ENCODE peak calls at places on chromosomes 3 and 15, in four cellular contexts. I is GM23248, Q is left lung, K is H9. L is an unnamed sample. For H3K4me1, the result is how much of the 10 kb centered on the place peaks cover.

GRCh38 chr3:119500265-119500664 is 1.9 kb downstream of the TIMMDC1 start:
- DNase-seq in I (no peak), Q (no peak), K (no peak), L (no peak)

GRCh38 chr3:52827441-52827840 is 3.0 kb downstream of the ITIH4 start:
- DNase-seq in K (no peak), Q (no peak), I (peak), L (no peak)

GRCh38 chr15:20356444-20357138 is 185.0 kb downstream of the GOLGA6L6 start:
- DNase-seq in I (peak), Q (no peak), K (peak), L (peak)

GRCh38 chr15:35445891-35446290 is 100.1 kb downstream of the DPH6 start:
- DNase-seq in I (peak), Q (no peak), K (no peak), L (no peak)

GRCh38 chr3:78856164-78856563 is 911.6 kb downstream of the ROBO1 start:
- DNase-seq in Q (no peak), K (no peak), I (no peak), L (no peak)

GRCh38 chr3:11288786-11289637 is 16.8 kb downstream of the ATG7 start:
- DNase-seq in Q (no peak), I (peak), K (no peak), L (no peak)

GRCh38 chr15:77573826-77574225 is 58.9 kb downstream of the LINGO1 start:
- DNase-seq in K (no peak), Q (no peak), I (no peak), L (no peak)

GRCh38 chr3:9898467-9899229 is 4.0 kb upstream of the IL17RE start:
- DNase-seq in K (no peak), Q (no peak), I (no peak), L (no peak)

GRCh38 chr15:99729920-99730319 is 3.3 kb downstream of the LYSMD4 start:
- DNase-seq in I (peak), K (no peak), Q (no peak), L (no peak)

GRCh38 chr3:71104090-71104489 is 479.4 kb downstream of the FOXP1 start:
- DNase-seq in K (no peak), I (peak), Q (no peak), L (no peak)

GRCh38 chr15:94744080-94744793 is 512.9 kb downstream of the MCTP2 start:
- DNase-seq in K (peak), Q (no peak), I (no peak), L (no peak)

GRCh38 chr3:197802505-197803459 is 11.7 kb downstream of the LRCH3 start:
- DNase-seq in K (no peak), Q (no peak), I (peak), L (no peak)

GRCh38 chr3:46516521-46516920 is 18.7 kb downstream of the RTP3 start:
- DNase-seq in K (no peak), I (no peak), Q (no peak), L (no peak)

GRCh38 chr3:50454671-50455070 is 48.8 kb downstream of the CACNA2D2 start:
- DNase-seq in I (no peak), K (peak), Q (no peak), L (no peak)

GRCh38 chr3:121295966-121296365 is 249.8 kb downstream of the POLQ start:
- DNase-seq in K (no peak), I (no peak), Q (no peak), L (no peak)

GRCh38 chr15:27850050-27850449 is 249.1 kb downstream of the OCA2 start:
- DNase-seq in Q (no peak), K (no peak), I (no peak), L (no peak)

GRCh38 chr3:184537885-184538599 is 23.5 kb upstream of the EPHB3 start:
- DNase-seq in Q (no peak), I (no peak), K (no peak), L (no peak)

GRCh38 chr15:38129531-38130199 is 123.0 kb upstream of the SPRED1 start:
- DNase-seq in Q (peak), I (peak), K (no peak), L (no peak)

GRCh38 chr3:157913052-157913451 is 193.2 kb downstream of the SHOX2 start:
- DNase-seq in I (no peak), K (no peak), Q (no peak), L (no peak)

GRCh38 chr15:40330368-40330836 is 6.9 kb downstream of the INAFM2 start:
- DNase-seq in Q (peak), I (peak), K (no peak), L (no peak)

GRCh38 chr15:97998307-97999071 is 38.0 kb downstream of the ARRDC4 start:
- DNase-seq in I (no peak), K (no peak), Q (no peak), L (no peak)

GRCh38 chr3:121914081-121914998 is 20.1 kb downstream of the SLC15A2 start:
- DNase-seq in Q (no peak), K (peak), I (peak), L (no peak)

DNA sequence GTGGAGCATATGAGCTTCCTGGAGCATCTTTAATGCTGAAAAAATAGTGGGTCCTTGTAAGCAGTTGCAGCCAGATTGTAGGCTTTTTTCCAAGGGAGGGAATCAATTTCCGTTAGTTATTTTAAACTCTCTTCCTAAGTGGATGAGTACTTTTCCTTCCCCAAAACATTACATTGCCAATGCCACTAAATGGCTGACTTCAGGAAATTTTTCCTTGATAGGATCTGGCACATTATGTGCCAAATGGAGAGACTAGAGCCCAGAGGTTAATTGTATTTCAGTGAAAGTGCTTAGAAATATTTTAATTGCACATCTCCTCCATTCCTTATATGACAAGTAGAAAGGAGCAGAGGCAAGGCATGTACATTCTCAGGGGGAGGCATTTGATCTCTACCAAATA is 83.5 kb downstream of the TNFAIP8L3 start:
- DNase-seq in I (no peak), Q (no peak), K (no peak), L (no peak)
- H3K27ac ChIP-seq in I (no peak), Q (no peak), K (no peak), L (no peak)

GRCh38 chr3:159929894-159930235 is 58.8 kb upstream of the IL12A start:
- DNase-seq in K (no peak), I (no peak), Q (no peak), L (no peak)

GRCh38 chr3:159928692-159929091 is 59.9 kb upstream of the IL12A start:
- DNase-seq in K (no peak), I (peak), Q (no peak), L (no peak)

GRCh38 chr3:159929181-159929893 is 59.3 kb upstream of the IL12A start:
- DNase-seq in Q (peak), K (no peak), I (peak), L (no peak)

GRCh38 chr3:159926573-159926972 is 62.1 kb upstream of the IL12A start:
- DNase-seq in I (no peak), K (no peak), Q (no peak), L (no peak)

DNA sequence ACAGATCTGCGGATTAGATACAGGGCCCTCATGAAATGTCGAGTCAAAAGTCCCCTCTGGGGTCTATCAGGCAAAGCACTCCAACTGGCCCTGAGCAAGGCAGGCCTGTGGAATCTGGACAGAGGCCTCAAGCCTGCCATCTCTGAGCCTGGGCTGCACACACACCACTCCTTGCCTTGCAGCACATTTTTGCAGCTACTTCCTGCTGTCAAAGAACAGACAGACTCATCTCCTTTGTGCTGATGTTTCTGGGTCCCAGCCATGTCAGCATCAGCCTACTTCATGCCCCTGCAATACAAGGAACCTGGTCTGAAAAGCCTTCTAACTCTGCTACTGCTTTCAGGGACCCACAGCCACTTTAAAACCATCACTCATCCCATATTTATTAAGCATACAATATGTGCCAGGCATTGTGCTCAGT is 60.6 kb upstream of the IL12A start:
- DNase-seq in K (no peak), I (peak), Q (no peak), L (no peak)
- H3K4me1 ChIP-seq in K (under half), I (under half), Q (under half), L (under half)

GRCh38 chr15:63380151-63380827 is 1.4 kb downstream of the CA12 start:
- DNase-seq in I (peak), K (no peak), Q (no peak), L (no peak)
- H3K27ac ChIP-seq in I (peak), K (no peak), Q (no peak), L (no peak)

GRCh38 chr3:140742116-140742515 is 64.3 kb downstream of the TRIM42 start:
- DNase-seq in I (no peak), K (no peak), Q (no peak), L (no peak)
- H3K4me1 ChIP-seq in I (under half), K (under half), Q (under half), L (under half)

GRCh38 chr15:50260969-50261496 is 4.5 kb downstream of the HDC start:
- DNase-seq in K (no peak), Q (no peak), I (no peak), L (no peak)

GRCh38 chr15:50262533-50262932 is 3.0 kb downstream of the HDC start:
- DNase-seq in Q (no peak), I (no peak), K (no peak), L (peak)

GRCh38 chr15:50265620-50266019 is at the start of gene HDC:
- DNase-seq in Q (no peak), I (no peak), K (no peak), L (no peak)

GRCh38 chr15:50259276-50259675 is 6.2 kb downstream of the HDC start:
- DNase-seq in K (no peak), Q (no peak), I (no peak), L (no peak)

GRCh38 chr15:50261979-50262378 is 3.5 kb downstream of the HDC start:
- DNase-seq in K (no peak), I (no peak), Q (no peak), L (no peak)
- H3K27ac ChIP-seq in K (no peak), I (no peak), Q (no peak), L (no peak)

GRCh38 chr3:172176385-172176784 is 137.0 kb downstream of the FNDC3B start:
- DNase-seq in I (no peak), Q (no peak), K (no peak), L (no peak)
- H3K4me1 ChIP-seq in I (under half), Q (under half), K (under half), L (under half)

L was measured in effector memory CD4-positive, alpha-beta T cell.